ENCODE peak calls at places on chromosomes 6 and 20, in five cellular contexts. G, N, I, V and J are unnamed samples.

GRCh38 chr6:26520088-26520839 is 17.9 kb upstream of the HMGN4 start:
- DNase-seq in V (no peak), N (no peak), G (no peak), I (no peak), J (no peak)

GRCh38 chr6:34128045-34128444 is 17.8 kb downstream of the GRM4 start:
- DNase-seq in I (no peak), N (no peak), G (no peak), V (no peak), J (no peak)

GRCh38 chr20:17621229-17621968 is 51.5 kb downstream of the DSTN start:
- DNase-seq in V (no peak), I (no peak), N (no peak), G (no peak), J (no peak)

GRCh38 chr6:10719386-10720228 is 3.3 kb upstream of the TMEM14C start:
- DNase-seq in N (no peak), V (no peak), G (no peak), I (peak), J (no peak)

GRCh38 chr6:7910654-7911344 is at the start of gene TXNDC5:
- DNase-seq in N (peak), I (peak), V (peak), G (no peak), J (no peak)

GRCh38 chr20:60013296-60014142 is 55.3 kb downstream of the CDH26 start:
- DNase-seq in I (no peak), G (no peak), N (no peak), V (no peak), J (no peak)

GRCh38 chr6:158257781-158258180 is 54.5 kb upstream of the TULP4 start:
- DNase-seq in I (no peak), G (no peak), V (no peak), N (no peak), J (no peak)

GRCh38 chr6:106745824-106746610 is 116.6 kb downstream of the QRSL1 start:
- DNase-seq in V (no peak), N (no peak), I (no peak), G (no peak), J (no peak)

GRCh38 chr6:30828027-30828962 is 56.0 kb upstream of the DDR1 start:
- DNase-seq in V (peak), I (peak), G (peak), N (peak), J (peak)

GRCh38 chr6:170222498-170223471 is 68.1 kb downstream of the DLL1 start:
- DNase-seq in N (no peak), I (no peak), G (no peak), V (no peak), J (no peak)

GRCh38 chr6:109237082-109237985 is 142.0 kb downstream of the CEP57L1 start:
- DNase-seq in N (peak), I (peak), V (no peak), G (no peak), J (peak)

GRCh38 chr6:71367763-71368162 is 79.2 kb downstream of the OGFRL1 start:
- DNase-seq in V (no peak), I (no peak), G (no peak), N (no peak), J (no peak)

GRCh38 chr6:71226151-71226550 is 62.5 kb upstream of the OGFRL1 start:
- DNase-seq in V (no peak), G (no peak), I (no peak), N (no peak), J (no peak)

DNA sequence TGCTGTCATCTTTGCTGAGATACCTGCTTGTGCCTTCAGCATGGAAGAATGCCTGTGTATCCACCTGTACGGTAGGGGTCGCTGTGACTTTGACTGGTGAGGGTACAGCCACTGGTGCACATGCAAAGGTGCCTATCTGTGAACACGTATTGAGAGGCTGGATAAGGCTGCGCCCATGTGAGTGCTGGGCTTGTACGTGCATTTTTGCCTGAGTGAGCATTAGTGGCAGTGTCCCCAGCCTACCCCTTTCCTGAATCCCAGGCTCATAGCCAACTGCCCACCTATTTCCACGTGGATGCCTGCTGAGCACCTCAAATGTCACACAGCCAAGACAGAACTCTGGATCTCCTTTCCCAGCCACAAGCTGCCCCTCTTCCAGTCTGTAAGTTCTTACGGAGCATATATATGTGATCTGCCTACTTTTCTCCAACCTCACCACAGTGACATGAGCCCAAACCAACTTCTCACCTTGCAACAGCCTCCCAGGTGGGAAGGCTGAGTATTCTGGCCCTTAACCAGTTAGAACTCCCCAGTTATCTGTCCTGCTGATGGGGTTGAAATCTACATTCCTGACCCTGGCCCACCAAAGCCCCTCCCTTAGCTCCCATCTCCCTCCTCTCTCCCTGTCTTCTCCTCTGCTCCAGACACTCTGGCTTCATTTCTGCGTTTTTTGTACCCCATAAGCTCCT is 1.1 kb upstream of the SLC2A10 start:
- DNase-seq in V (no peak), G (no peak), N (no peak), I (no peak), J (no peak)
- TF ChIP-seq CTCF in V (no peak), G (peak), N (peak), I (no peak), J (no peak)

GRCh38 chr6:116616757-116617093 is 446 bp downstream of the RSPH4A start:
- DNase-seq in I (no peak), G (no peak), V (peak), N (no peak), J (no peak)

GRCh38 chr6:116611020-116611419 is 5.3 kb upstream of the RSPH4A start:
- DNase-seq in N (no peak), I (no peak), G (no peak), V (no peak), J (no peak)

DNA sequence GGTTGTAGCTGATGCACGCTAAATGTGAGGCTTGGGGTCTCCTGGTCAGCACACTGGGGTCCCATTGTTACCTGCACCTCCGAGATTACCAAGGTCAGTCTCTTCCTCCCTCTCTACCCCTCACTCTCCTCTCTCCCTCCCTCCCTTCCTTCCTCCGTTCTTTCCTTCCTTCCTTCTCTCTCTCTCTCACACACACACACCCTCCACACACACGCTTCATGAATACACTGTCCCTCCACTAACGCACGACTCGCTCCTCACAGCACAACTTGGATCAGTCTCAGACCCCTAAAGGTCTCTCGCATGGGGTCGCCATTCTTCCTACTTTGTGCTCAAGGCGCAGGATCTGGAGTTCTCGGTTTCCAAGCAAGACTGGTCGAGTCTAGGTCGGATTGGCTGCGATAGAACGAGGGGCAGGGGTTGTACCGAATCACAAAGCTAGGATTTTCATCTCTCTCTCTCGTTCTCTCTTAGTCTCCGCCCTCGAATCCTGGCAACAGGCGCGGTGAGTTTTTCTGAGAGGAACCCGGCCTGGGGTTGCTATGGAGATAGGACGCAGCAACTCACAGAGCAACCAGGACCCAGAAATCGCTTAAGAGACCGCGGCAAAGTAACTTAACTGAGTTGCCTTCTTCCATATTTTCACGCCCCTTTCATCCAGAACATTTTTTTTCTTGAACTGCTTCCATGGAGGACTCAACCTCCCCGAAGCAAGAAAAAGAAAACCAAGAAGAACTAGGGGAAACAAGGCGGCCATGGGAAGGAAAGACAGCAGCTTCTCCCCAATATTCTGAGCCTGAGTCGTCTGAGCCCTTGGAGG is at the start of gene RSPH4A:
- DNase-seq in I (peak), G (peak), V (peak), N (peak), J (peak)
- TF ChIP-seq CTCF in I (peak), G (peak), V (no peak), N (peak), J (no peak)

GRCh38 chr6:37607949-37608348 is 89.7 kb downstream of the MDGA1 start:
- DNase-seq in G (peak), V (no peak), N (peak), I (peak), J (no peak)
- TF ChIP-seq CTCF in G (peak), V (peak), N (peak), I (peak), J (peak)

GRCh38 chr6:137206562-137206961 is 12.6 kb downstream of the IFNGR1 start:
- DNase-seq in G (no peak), I (no peak), N (no peak), V (no peak), J (no peak)

GRCh38 chr6:137203256-137203655 is 15.9 kb downstream of the IFNGR1 start:
- DNase-seq in I (no peak), G (no peak), N (no peak), V (no peak), J (no peak)

GRCh38 chr6:137200288-137200687 is 18.9 kb downstream of the IFNGR1 start:
- DNase-seq in G (no peak), I (no peak), V (no peak), N (no peak), J (no peak)

GRCh38 chr6:137197684-137198645 is 21.2 kb downstream of the IFNGR1 start:
- DNase-seq in V (no peak), I (no peak), N (no peak), G (no peak), J (no peak)

DNA sequence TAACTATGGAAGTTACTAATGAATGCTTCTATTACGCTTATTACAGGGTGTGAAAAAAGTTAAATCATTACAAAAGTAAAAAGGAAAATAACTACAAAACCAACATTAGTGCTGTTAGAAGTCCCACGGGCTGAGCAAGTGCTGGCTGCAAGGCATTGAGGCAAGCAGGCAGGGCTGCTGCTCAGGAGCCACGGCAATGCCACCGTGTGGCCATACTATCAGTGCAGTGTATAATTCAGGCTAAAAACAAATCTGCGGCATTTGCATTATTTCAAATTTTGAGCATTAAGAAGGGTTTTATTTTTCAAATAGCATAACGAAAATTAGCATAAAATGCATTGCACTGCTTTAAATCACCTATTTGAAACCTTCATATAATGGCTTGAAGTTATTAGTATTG is 17.1 kb downstream of the IFNGR1 start:
- DNase-seq in N (no peak), V (no peak), G (no peak), I (no peak), J (no peak)
- TF ChIP-seq CTCF in N (peak), V (no peak), G (no peak), I (peak), J (no peak)

GRCh38 chr6:21522007-21522758 is 71.4 kb upstream of the SOX4 start:
- DNase-seq in I (no peak), N (no peak), V (no peak), G (no peak), J (no peak)
- TF ChIP-seq CTCF in I (no peak), N (no peak), V (no peak), G (no peak), J (no peak)

DNA sequence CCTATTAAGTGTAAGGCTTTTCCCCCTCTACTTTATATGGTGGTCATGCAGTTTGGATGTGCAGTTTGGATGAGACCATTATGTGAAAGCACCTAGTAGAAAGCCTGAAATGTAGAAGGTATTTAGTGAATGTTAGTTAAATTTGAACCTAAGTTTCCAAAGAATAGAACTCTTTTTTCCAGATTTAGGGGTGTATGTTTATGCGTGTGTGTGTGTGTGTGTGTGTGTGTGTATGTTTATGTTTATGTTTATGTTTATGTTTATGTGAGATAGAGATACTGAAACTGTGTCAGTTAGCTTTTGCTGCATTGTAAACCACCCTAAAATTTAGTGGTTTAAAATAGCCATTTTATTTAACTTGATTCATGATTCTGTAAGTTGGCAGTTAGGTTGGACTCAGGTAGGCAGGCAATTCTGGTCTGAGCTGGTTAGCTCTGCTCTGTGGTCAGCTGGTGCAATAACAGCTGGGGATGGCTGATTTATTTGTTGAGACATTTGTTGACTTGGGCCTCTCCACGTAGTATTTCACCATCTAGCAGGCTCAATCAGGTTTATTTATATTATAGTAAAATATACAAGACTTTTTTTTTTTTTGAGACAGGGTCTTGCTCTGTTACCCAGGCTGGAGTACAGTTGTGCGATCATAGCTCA is 54.0 kb downstream of the STK4 start:
- DNase-seq in G (no peak), N (no peak), I (no peak), V (no peak), J (no peak)
- TF ChIP-seq CTCF in G (no peak), N (no peak), I (no peak), V (no peak), J (no peak)

DNA sequence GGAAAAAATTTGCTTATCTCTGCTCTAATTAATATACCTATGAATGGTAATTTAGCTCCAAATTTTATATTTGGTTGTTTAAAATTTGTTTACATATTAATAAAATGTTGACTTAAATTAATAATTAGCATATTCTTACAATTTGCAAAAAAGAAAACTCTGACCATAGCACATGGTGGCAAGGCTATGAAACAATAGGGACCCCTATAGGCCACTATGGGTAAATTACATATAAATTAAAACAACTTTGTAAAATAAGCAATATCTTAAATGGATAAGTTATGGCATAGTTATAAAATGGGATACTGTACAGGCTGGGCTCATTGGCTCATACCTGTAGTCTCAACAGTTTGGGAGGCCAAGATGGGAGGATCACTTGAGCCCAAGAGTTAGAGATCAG is 76.0 kb downstream of the MKKS start:
- DNase-seq in I (peak), G (no peak), N (peak), V (no peak), J (no peak)
- TF ChIP-seq CTCF in I (peak), G (peak), N (peak), V (no peak), J (peak)

DNA sequence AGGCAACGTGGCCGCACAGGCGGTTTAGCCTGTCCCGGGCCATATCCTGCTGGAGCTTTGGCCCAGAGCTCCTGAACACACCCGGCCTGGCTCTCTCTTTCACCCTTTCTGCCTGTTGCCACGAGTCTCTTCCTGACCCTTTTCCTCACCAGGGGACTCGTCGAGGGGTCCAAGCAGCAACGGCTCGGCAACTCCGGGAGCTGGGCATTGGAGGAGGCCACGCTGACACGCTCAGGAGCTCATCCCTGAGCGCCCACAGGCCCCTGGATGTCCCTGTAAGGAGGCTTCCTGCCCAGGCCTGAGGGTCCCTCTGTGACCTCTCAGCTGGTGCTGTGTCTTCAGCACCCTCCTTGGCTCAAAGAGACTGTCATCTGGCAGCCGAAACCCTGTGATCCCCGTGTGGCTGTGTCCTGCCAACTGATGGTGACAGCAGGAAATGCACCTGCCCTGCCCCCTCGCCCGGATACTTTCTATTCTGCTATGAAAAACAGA is 103.8 kb downstream of the RNASET2 start:
- DNase-seq in V (no peak), G (no peak), N (no peak), I (no peak), J (no peak)
- TF ChIP-seq CTCF in V (no peak), G (no peak), N (no peak), I (no peak), J (no peak)

GRCh38 chr6:43308101-43308989 is at the start of gene CRIP3:
- DNase-seq in V (peak), N (peak), I (peak), G (no peak), J (no peak)
- TF ChIP-seq CTCF in V (peak), N (peak), I (peak), G (peak), J (peak)